ENCODE peak calls at places on chromosomes 13 and 19, in six cellular contexts. R is endothelial cell, Y is cardiac muscle cell, H is left cardiac atrium, E is sciatic nerve, S is adipocyte. J is an unnamed sample.

GRCh38 chr19:8654591-8655339 is 24.3 kb downstream of the NFILZ start:
- DNase-seq in R (peak), Y (peak), H (peak), E (peak), S (peak), J (peak)

GRCh38 chr13:19618925-19619324 is 14.5 kb upstream of the MPHOSPH8 start:
- DNase-seq in R (peak), Y (peak), H (no peak), E (no peak), S (peak), J (peak)

GRCh38 chr13:36031490-36031889 is 99.7 kb downstream of the DCLK1 start:
- DNase-seq in R (no peak), Y (peak), H (no peak), E (no peak), S (no peak), J (no peak)

GRCh38 chr19:30407310-30407709 is 35.1 kb downstream of the ZNF536 start:
- DNase-seq in R (no peak), Y (no peak), H (no peak), E (no peak), S (no peak), J (no peak)

GRCh38 chr13:38848360-38848759 is 142.3 kb downstream of the STOML3 start:
- DNase-seq in R (no peak), Y (no peak), H (no peak), E (no peak), S (no peak), J (no peak)

GRCh38 chr19:10908380-10908960 is 20.0 kb downstream of the YIPF2 start:
- DNase-seq in R (no peak), Y (no peak), H (no peak), E (no peak), S (no peak), J (no peak)

GRCh38 chr19:38145627-38146026 is 78.4 kb downstream of the DPF1 start:
- DNase-seq in R (no peak), Y (peak), H (no peak), E (no peak), S (no peak), J (no peak)

GRCh38 chr19:33671211-33671610 is 49.5 kb downstream of the CHST8 start:
- DNase-seq in R (no peak), Y (no peak), H (no peak), E (no peak), S (no peak), J (no peak)

GRCh38 chr13:45433381-45433790 is 15.2 kb upstream of the SLC25A30 start:
- DNase-seq in R (no peak), Y (no peak), H (no peak), E (no peak), S (no peak), J (no peak)

GRCh38 chr13:80473695-80474094 is 132.8 kb upstream of the SPRY2 start:
- DNase-seq in R (no peak), Y (peak), H (no peak), E (no peak), S (peak), J (no peak)

J was measured in GM12865.